ENCODE peak calls at places on chromosomes 5 and 9, in seven cellular contexts. One of them, this sample, is unnamed.

GRCh38 chr9:85543196-85543595 is 198.6 kb downstream of the AGTPBP1 start:
- DNase-seq in HCT116: no peak
- DNase-seq in OCI-LY7: no peak
- DNase-seq in GM23248: no peak
- DNase-seq in neural progenitor cell: peak; percentile 27
- DNase-seq in fibroblast of lung: no peak
- DNase-seq in endothelial cell of umbilical vein: no peak
- DNase-seq in this sample: no peak

GRCh38 chr5:81630721-81631120 is 120.2 kb downstream of the SSBP2 start:
- DNase-seq in neural progenitor cell: no peak
- DNase-seq in endothelial cell of umbilical vein: no peak
- DNase-seq in OCI-LY7: no peak
- DNase-seq in fibroblast of lung: no peak
- DNase-seq in HCT116: no peak
- DNase-seq in GM23248: no peak
- DNase-seq in this sample: no peak

GRCh38 chr5:116424258-116424615 is 150.4 kb downstream of the SEMA6A start:
- DNase-seq in HCT116: no peak
- DNase-seq in neural progenitor cell: no peak
- DNase-seq in fibroblast of lung: no peak
- DNase-seq in OCI-LY7: no peak
- DNase-seq in endothelial cell of umbilical vein: no peak
- DNase-seq in GM23248: no peak
- DNase-seq in this sample: no peak

GRCh38 chr5:158482201-158482600 is 617.5 kb downstream of the EBF1 start:
- DNase-seq in endothelial cell of umbilical vein: no peak
- DNase-seq in HCT116: no peak
- DNase-seq in GM23248: peak; percentile 69
- DNase-seq in neural progenitor cell: no peak
- DNase-seq in fibroblast of lung: no peak
- DNase-seq in OCI-LY7: no peak
- DNase-seq in this sample: no peak

GRCh38 chr5:127840198-127840524 is 137.0 kb downstream of the CCDC192 start:
- DNase-seq in GM23248: no peak
- DNase-seq in endothelial cell of umbilical vein: no peak
- DNase-seq in HCT116: no peak
- DNase-seq in OCI-LY7: no peak
- DNase-seq in fibroblast of lung: no peak
- DNase-seq in neural progenitor cell: no peak
- DNase-seq in this sample: no peak

GRCh38 chr9:136572596-136573313 is 26.9 kb upstream of the NOTCH1 start:
- DNase-seq in HCT116: no peak
- DNase-seq in fibroblast of lung: no peak
- DNase-seq in endothelial cell of umbilical vein: no peak
- DNase-seq in neural progenitor cell: no peak
- DNase-seq in GM23248: no peak
- DNase-seq in OCI-LY7: no peak
- DNase-seq in this sample: peak; percentile 56

GRCh38 chr5:80326468-80326867 is 6.7 kb downstream of the SPZ1 start:
- DNase-seq in OCI-LY7: no peak
- DNase-seq in endothelial cell of umbilical vein: no peak
- DNase-seq in GM23248: no peak
- DNase-seq in fibroblast of lung: no peak
- DNase-seq in neural progenitor cell: no peak
- DNase-seq in HCT116: no peak
- DNase-seq in this sample: no peak

GRCh38 chr9:84788803-84789462 is 119.4 kb downstream of the NTRK2 start:
- DNase-seq in fibroblast of lung: no peak
- DNase-seq in GM23248: no peak
- DNase-seq in HCT116: no peak
- DNase-seq in OCI-LY7: no peak
- DNase-seq in neural progenitor cell: no peak
- DNase-seq in endothelial cell of umbilical vein: no peak
- DNase-seq in this sample: no peak

GRCh38 chr5:17233488-17233887 is 16.1 kb downstream of the BASP1 start:
- DNase-seq in fibroblast of lung: no peak
- DNase-seq in GM23248: no peak
- DNase-seq in endothelial cell of umbilical vein: no peak
- DNase-seq in HCT116: no peak
- DNase-seq in OCI-LY7: no peak
- DNase-seq in neural progenitor cell: no peak
- DNase-seq in this sample: no peak

GRCh38 chr9:116686135-116686534 is 970 bp upstream of the TRIM32 start:
- DNase-seq in neural progenitor cell: no peak
- DNase-seq in endothelial cell of umbilical vein: no peak
- DNase-seq in fibroblast of lung: no peak
- DNase-seq in GM23248: peak; percentile 24
- DNase-seq in OCI-LY7: no peak
- DNase-seq in HCT116: no peak
- DNase-seq in this sample: no peak

GRCh38 chr5:61805101-61805500 is 473.0 kb downstream of the ZSWIM6 start:
- DNase-seq in endothelial cell of umbilical vein: no peak
- DNase-seq in OCI-LY7: no peak
- DNase-seq in HCT116: no peak
- DNase-seq in fibroblast of lung: peak; percentile 68
- DNase-seq in GM23248: peak; percentile 69
- DNase-seq in neural progenitor cell: no peak
- DNase-seq in this sample: no peak

GRCh38 chr5:34045996-34046395 is 3.0 kb upstream of the C1QTNF3 start:
- DNase-seq in endothelial cell of umbilical vein: no peak
- DNase-seq in OCI-LY7: no peak
- DNase-seq in fibroblast of lung: peak; percentile 66
- DNase-seq in HCT116: no peak
- DNase-seq in GM23248: peak; percentile 79
- DNase-seq in neural progenitor cell: no peak
- DNase-seq in this sample: no peak

GRCh38 chr9:31030741-31031202 is 1353.7 kb upstream of the ACO1 start:
- DNase-seq in OCI-LY7: no peak
- DNase-seq in GM23248: peak; percentile 23
- DNase-seq in fibroblast of lung: peak; percentile 3
- DNase-seq in neural progenitor cell: peak; percentile 69
- DNase-seq in endothelial cell of umbilical vein: no peak
- DNase-seq in HCT116: no peak
- DNase-seq in this sample: peak; percentile 41

GRCh38 chr5:170617519-170618218 is 113.8 kb downstream of the KCNIP1 start:
- DNase-seq in endothelial cell of umbilical vein: no peak
- DNase-seq in GM23248: no peak
- DNase-seq in neural progenitor cell: no peak
- DNase-seq in HCT116: no peak
- DNase-seq in OCI-LY7: no peak
- DNase-seq in fibroblast of lung: no peak
- DNase-seq in this sample: no peak

GRCh38 chr9:110922145-110922544 is 116.1 kb downstream of the LPAR1 start:
- DNase-seq in OCI-LY7: no peak
- DNase-seq in fibroblast of lung: peak; percentile 63
- DNase-seq in HCT116: no peak
- DNase-seq in GM23248: no peak
- DNase-seq in endothelial cell of umbilical vein: no peak
- DNase-seq in neural progenitor cell: no peak
- DNase-seq in this sample: no peak

GRCh38 chr9:134624827-134625181 is 16.8 kb upstream of the COL5A1 start:
- DNase-seq in HCT116: peak; percentile 18
- DNase-seq in neural progenitor cell: no peak
- DNase-seq in endothelial cell of umbilical vein: peak; percentile 42
- DNase-seq in OCI-LY7: no peak
- DNase-seq in fibroblast of lung: peak; percentile 81
- DNase-seq in GM23248: peak; percentile 98
- DNase-seq in this sample: peak; percentile 16

GRCh38 chr5:142283304-142283703 is 41.5 kb downstream of the SPRY4 start:
- DNase-seq in OCI-LY7: no peak
- DNase-seq in GM23248: no peak
- DNase-seq in neural progenitor cell: no peak
- DNase-seq in fibroblast of lung: no peak
- DNase-seq in endothelial cell of umbilical vein: no peak
- DNase-seq in HCT116: no peak
- DNase-seq in this sample: no peak

GRCh38 chr5:53110156-53110555 is 599 bp upstream of the MOCS2 start:
- DNase-seq in fibroblast of lung: no peak
- DNase-seq in HCT116: no peak
- DNase-seq in OCI-LY7: no peak
- DNase-seq in GM23248: no peak
- DNase-seq in endothelial cell of umbilical vein: no peak
- DNase-seq in neural progenitor cell: no peak
- DNase-seq in this sample: no peak

GRCh38 chr9:19028835-19029451 is 4.1 kb downstream of the SAXO1 start:
- DNase-seq in HCT116: peak; percentile 52
- DNase-seq in neural progenitor cell: peak; percentile 81
- DNase-seq in OCI-LY7: peak; percentile 52
- DNase-seq in fibroblast of lung: peak; percentile 83
- DNase-seq in GM23248: peak; percentile 80
- DNase-seq in endothelial cell of umbilical vein: peak; percentile 59
- DNase-seq in this sample: peak; percentile 61

GRCh38 chr5:13632676-13633075 is 311.8 kb downstream of the DNAH5 start:
- DNase-seq in HCT116: no peak
- DNase-seq in endothelial cell of umbilical vein: no peak
- DNase-seq in GM23248: peak; percentile 63
- DNase-seq in OCI-LY7: no peak
- DNase-seq in fibroblast of lung: no peak
- DNase-seq in neural progenitor cell: no peak
- DNase-seq in this sample: no peak

DNA sequence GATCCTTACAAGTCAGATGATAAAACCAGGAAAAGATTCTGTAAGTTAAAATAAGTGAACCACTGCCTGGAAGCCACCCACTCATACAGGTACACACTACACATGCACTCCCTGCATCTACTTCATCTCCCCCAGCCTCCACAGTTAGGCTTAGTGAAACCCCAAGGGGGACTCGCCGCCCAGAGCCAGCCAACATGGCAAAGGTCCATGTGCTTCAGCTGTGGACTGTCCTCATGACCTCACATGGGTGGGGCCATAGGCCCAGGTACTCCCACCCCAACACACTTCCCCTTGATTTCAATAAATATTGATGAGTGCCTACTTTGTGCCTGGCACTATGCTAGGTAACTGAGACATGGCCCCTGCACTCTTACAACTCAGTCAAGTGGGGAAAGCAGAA is 22.9 kb downstream of the P4HA2 start:
- DNase-seq in HCT116: no peak
- DNase-seq in GM23248: no peak
- DNase-seq in endothelial cell of umbilical vein: no peak
- DNase-seq in OCI-LY7: no peak
- DNase-seq in fibroblast of lung: no peak
- DNase-seq in neural progenitor cell: no peak
- DNase-seq in this sample: no peak
- H3K79me2 ChIP-seq in HCT116: no peaks in the 10 kb centered on the region
- H3K79me2 ChIP-seq in GM23248: peaks cover 26% of the 10 kb centered on the region
- H3K79me2 ChIP-seq in endothelial cell of umbilical vein: no peaks in the 10 kb centered on the region
- H3K79me2 ChIP-seq in OCI-LY7: no peaks in the 10 kb centered on the region
- H3K79me2 ChIP-seq in fibroblast of lung: no peaks in the 10 kb centered on the region
- H3K79me2 ChIP-seq in neural progenitor cell: no peaks in the 10 kb centered on the region
- H3K79me2 ChIP-seq in this sample: no peaks in the 10 kb centered on the region

GRCh38 chr9:27422435-27422834 is 101.7 kb upstream of the IFNK start:
- DNase-seq in endothelial cell of umbilical vein: no peak
- DNase-seq in GM23248: no peak
- DNase-seq in OCI-LY7: no peak
- DNase-seq in fibroblast of lung: no peak
- DNase-seq in neural progenitor cell: no peak
- DNase-seq in HCT116: no peak
- DNase-seq in this sample: no peak

GRCh38 chr9:27426717-27427645 is 97.1 kb upstream of the IFNK start:
- DNase-seq in neural progenitor cell: peak; percentile 9
- DNase-seq in endothelial cell of umbilical vein: no peak
- DNase-seq in GM23248: peak; percentile 36
- DNase-seq in HCT116: no peak
- DNase-seq in OCI-LY7: no peak
- DNase-seq in fibroblast of lung: no peak
- DNase-seq in this sample: peak; percentile 53

GRCh38 chr9:27423919-27424710 is 100.0 kb upstream of the IFNK start:
- DNase-seq in HCT116: no peak
- DNase-seq in endothelial cell of umbilical vein: no peak
- DNase-seq in fibroblast of lung: no peak
- DNase-seq in OCI-LY7: no peak
- DNase-seq in GM23248: no peak
- DNase-seq in neural progenitor cell: no peak
- DNase-seq in this sample: no peak

GRCh38 chr9:27425827-27426716 is 98.0 kb upstream of the IFNK start:
- DNase-seq in neural progenitor cell: peak; percentile 19
- DNase-seq in GM23248: no peak
- DNase-seq in OCI-LY7: no peak
- DNase-seq in endothelial cell of umbilical vein: no peak
- DNase-seq in HCT116: no peak
- DNase-seq in fibroblast of lung: no peak
- DNase-seq in this sample: no peak

GRCh38 chr9:27421567-27421966 is 102.5 kb upstream of the IFNK start:
- DNase-seq in GM23248: no peak
- DNase-seq in endothelial cell of umbilical vein: no peak
- DNase-seq in OCI-LY7: no peak
- DNase-seq in neural progenitor cell: no peak
- DNase-seq in fibroblast of lung: no peak
- DNase-seq in HCT116: no peak
- DNase-seq in this sample: no peak
- H3K79me2 ChIP-seq in GM23248: no peaks in the 10 kb centered on the region
- H3K79me2 ChIP-seq in endothelial cell of umbilical vein: no peaks in the 10 kb centered on the region
- H3K79me2 ChIP-seq in OCI-LY7: no peaks in the 10 kb centered on the region
- H3K79me2 ChIP-seq in neural progenitor cell: peaks cover 32% of the 10 kb centered on the region
- H3K79me2 ChIP-seq in fibroblast of lung: no peaks in the 10 kb centered on the region
- H3K79me2 ChIP-seq in HCT116: no peaks in the 10 kb centered on the region
- H3K79me2 ChIP-seq in this sample: no peaks in the 10 kb centered on the region

DNA sequence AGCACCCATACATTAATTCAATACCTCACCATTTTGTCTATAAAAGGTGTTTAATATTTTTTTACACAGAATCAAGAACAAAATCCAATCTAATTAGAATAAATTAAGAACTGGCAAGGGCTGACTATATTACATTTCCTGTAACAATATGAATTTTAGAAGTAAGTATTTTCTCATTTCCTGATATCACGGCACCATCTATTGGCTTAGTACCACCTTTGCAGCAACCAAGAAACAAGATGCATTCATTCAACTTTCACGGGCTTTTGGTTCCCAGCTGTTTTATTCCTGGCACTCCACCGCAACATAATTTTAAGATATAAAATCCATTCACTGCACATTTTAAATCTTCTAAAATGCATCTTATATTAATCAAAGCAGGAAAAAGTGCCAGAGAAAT is 20.6 kb downstream of the PSMB7 start:
- DNase-seq in OCI-LY7: no peak
- DNase-seq in fibroblast of lung: no peak
- DNase-seq in GM23248: no peak
- DNase-seq in neural progenitor cell: no peak
- DNase-seq in endothelial cell of umbilical vein: no peak
- DNase-seq in HCT116: no peak
- DNase-seq in this sample: no peak
- H3K79me2 ChIP-seq in OCI-LY7: peaks cover 35% of the 10 kb centered on the region
- H3K79me2 ChIP-seq in fibroblast of lung: peaks cover 78% of the 10 kb centered on the region
- H3K79me2 ChIP-seq in GM23248: peaks cover 86% of the 10 kb centered on the region
- H3K79me2 ChIP-seq in neural progenitor cell: peaks cover 91% of the 10 kb centered on the region
- H3K79me2 ChIP-seq in endothelial cell of umbilical vein: peaks cover 83% of the 10 kb centered on the region
- H3K79me2 ChIP-seq in HCT116: peaks cover 100% of the 10 kb centered on the region
- H3K79me2 ChIP-seq in this sample: peaks cover 12% of the 10 kb centered on the region

DNA sequence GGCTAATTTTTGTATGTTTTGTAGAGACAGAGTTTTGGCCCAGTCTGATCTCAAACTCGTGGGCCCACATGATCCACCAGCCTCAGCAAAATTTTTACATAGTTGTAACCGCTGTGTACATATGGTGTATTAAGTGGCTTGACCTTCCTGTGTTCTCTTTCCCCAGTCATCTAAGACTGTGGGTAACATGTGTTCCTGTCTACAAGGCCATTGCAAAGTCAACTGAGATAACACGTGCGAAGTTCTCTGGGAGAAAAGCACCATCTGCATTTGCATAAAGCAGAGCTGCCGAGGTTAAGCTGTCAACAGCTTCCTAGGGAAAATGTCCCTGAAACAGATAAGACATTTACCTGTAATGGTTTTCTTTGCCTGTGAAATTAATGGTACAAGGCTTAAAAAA is 273.7 kb downstream of the FANCC start:
- DNase-seq in fibroblast of lung: peak; percentile 31
- DNase-seq in HCT116: no peak
- DNase-seq in neural progenitor cell: no peak
- DNase-seq in endothelial cell of umbilical vein: no peak
- DNase-seq in OCI-LY7: no peak
- DNase-seq in GM23248: no peak
- DNase-seq in this sample: no peak
- H3K79me2 ChIP-seq in fibroblast of lung: peaks cover 64% of the 10 kb centered on the region
- H3K79me2 ChIP-seq in HCT116: peaks cover 3% of the 10 kb centered on the region
- H3K79me2 ChIP-seq in neural progenitor cell: no peaks in the 10 kb centered on the region
- H3K79me2 ChIP-seq in endothelial cell of umbilical vein: peaks cover 4% of the 10 kb centered on the region
- H3K79me2 ChIP-seq in OCI-LY7: no peaks in the 10 kb centered on the region
- H3K79me2 ChIP-seq in GM23248: peaks cover 99% of the 10 kb centered on the region
- H3K79me2 ChIP-seq in this sample: no peaks in the 10 kb centered on the region

This sample was measured in H9.